ENCODE peak calls at places on chromosome 19, in ten cellular contexts. One of them, this sample, is unnamed.

GRCh38 chr19:47310819-47311218 is 1.2 kb downstream of the C5AR1 start:
- DNase-seq in chondrocyte: no peak
- DNase-seq in RWPE2: peak
- DNase-seq in mucosa of descending colon: no peak
- DNase-seq in A549: peak
- DNase-seq in astrocyte of the cerebellum: no peak
- DNase-seq in DND-41: no peak
- DNase-seq in fibroblast of lung: peak
- DNase-seq in HepG2: peak
- DNase-seq in left lung: peak
- DNase-seq in this sample: no peak

GRCh38 chr19:16153582-16154336 is 10.3 kb downstream of the HSH2D start:
- DNase-seq in chondrocyte: no peak
- DNase-seq in RWPE2: no peak
- DNase-seq in mucosa of descending colon: no peak
- DNase-seq in A549: peak
- DNase-seq in astrocyte of the cerebellum: no peak
- DNase-seq in DND-41: peak
- DNase-seq in fibroblast of lung: no peak
- DNase-seq in HepG2: no peak
- DNase-seq in left lung: no peak
- DNase-seq in this sample: no peak

GRCh38 chr19:58395220-58395978 is at the start of gene RNF225:
- DNase-seq in chondrocyte: no peak
- DNase-seq in RWPE2: peak
- DNase-seq in mucosa of descending colon: peak
- DNase-seq in A549: peak
- DNase-seq in astrocyte of the cerebellum: no peak
- DNase-seq in DND-41: peak
- DNase-seq in fibroblast of lung: no peak
- DNase-seq in HepG2: no peak
- DNase-seq in left lung: peak
- DNase-seq in this sample: no peak

GRCh38 chr19:35408284-35409171 is 37.7 kb downstream of the GPR42 start:
- DNase-seq in chondrocyte: no peak
- DNase-seq in RWPE2: peak
- DNase-seq in mucosa of descending colon: no peak
- DNase-seq in A549: no peak
- DNase-seq in astrocyte of the cerebellum: no peak
- DNase-seq in DND-41: no peak
- DNase-seq in fibroblast of lung: no peak
- DNase-seq in HepG2: no peak
- DNase-seq in left lung: no peak
- DNase-seq in this sample: no peak

GRCh38 chr19:57096640-57097361 is 23.0 kb upstream of the USP29 start:
- DNase-seq in chondrocyte: no peak
- DNase-seq in RWPE2: no peak
- DNase-seq in mucosa of descending colon: no peak
- DNase-seq in A549: no peak
- DNase-seq in astrocyte of the cerebellum: no peak
- DNase-seq in DND-41: no peak
- DNase-seq in fibroblast of lung: no peak
- DNase-seq in HepG2: peak
- DNase-seq in left lung: no peak
- DNase-seq in this sample: no peak

GRCh38 chr19:47422417-47423163 is 3.3 kb upstream of the MEIS3 start:
- DNase-seq in chondrocyte: no peak
- DNase-seq in RWPE2: no peak
- DNase-seq in mucosa of descending colon: no peak
- DNase-seq in A549: no peak
- DNase-seq in astrocyte of the cerebellum: no peak
- DNase-seq in DND-41: no peak
- DNase-seq in fibroblast of lung: no peak
- DNase-seq in HepG2: no peak
- DNase-seq in left lung: no peak
- DNase-seq in this sample: no peak

GRCh38 chr19:42122691-42123607 is 9.3 kb downstream of the POU2F2 start:
- DNase-seq in chondrocyte: no peak
- DNase-seq in RWPE2: no peak
- DNase-seq in mucosa of descending colon: no peak
- DNase-seq in A549: no peak
- DNase-seq in astrocyte of the cerebellum: no peak
- DNase-seq in DND-41: no peak
- DNase-seq in fibroblast of lung: no peak
- DNase-seq in HepG2: no peak
- DNase-seq in left lung: no peak
- DNase-seq in this sample: no peak

GRCh38 chr19:29364224-29364726 is 151.3 kb upstream of the UQCRFS1 start:
- DNase-seq in chondrocyte: no peak
- DNase-seq in RWPE2: no peak
- DNase-seq in mucosa of descending colon: no peak
- DNase-seq in A549: no peak
- DNase-seq in astrocyte of the cerebellum: no peak
- DNase-seq in DND-41: no peak
- DNase-seq in fibroblast of lung: no peak
- DNase-seq in HepG2: no peak
- DNase-seq in left lung: no peak
- DNase-seq in this sample: no peak

GRCh38 chr19:5534787-5535586 is 32.8 kb downstream of the TINCR start:
- DNase-seq in chondrocyte: no peak
- DNase-seq in RWPE2: no peak
- DNase-seq in mucosa of descending colon: no peak
- DNase-seq in A549: peak
- DNase-seq in astrocyte of the cerebellum: no peak
- DNase-seq in DND-41: peak
- DNase-seq in fibroblast of lung: peak
- DNase-seq in HepG2: no peak
- DNase-seq in left lung: no peak
- DNase-seq in this sample: no peak

GRCh38 chr19:49468746-49469447 is 5.1 kb upstream of the FLT3LG start:
- DNase-seq in chondrocyte: no peak
- DNase-seq in RWPE2: no peak
- DNase-seq in mucosa of descending colon: peak
- DNase-seq in A549: peak
- DNase-seq in astrocyte of the cerebellum: no peak
- DNase-seq in DND-41: no peak
- DNase-seq in fibroblast of lung: peak
- DNase-seq in HepG2: no peak
- DNase-seq in left lung: peak
- DNase-seq in this sample: peak

GRCh38 chr19:32224371-32225244 is 120.8 kb upstream of the ZNF507 start:
- DNase-seq in chondrocyte: no peak
- DNase-seq in RWPE2: no peak
- DNase-seq in mucosa of descending colon: peak
- DNase-seq in A549: peak
- DNase-seq in astrocyte of the cerebellum: no peak
- DNase-seq in DND-41: peak
- DNase-seq in fibroblast of lung: peak
- DNase-seq in HepG2: peak
- DNase-seq in left lung: peak
- DNase-seq in this sample: peak

GRCh38 chr19:7382694-7383093 is 34.0 kb downstream of the ARHGEF18 start:
- DNase-seq in chondrocyte: no peak
- DNase-seq in RWPE2: no peak
- DNase-seq in mucosa of descending colon: peak
- DNase-seq in A549: no peak
- DNase-seq in astrocyte of the cerebellum: no peak
- DNase-seq in DND-41: no peak
- DNase-seq in fibroblast of lung: no peak
- DNase-seq in HepG2: no peak
- DNase-seq in left lung: no peak
- DNase-seq in this sample: no peak

GRCh38 chr19:7386769-7387168 is 38.0 kb downstream of the ARHGEF18 start:
- DNase-seq in chondrocyte: no peak
- DNase-seq in RWPE2: no peak
- DNase-seq in mucosa of descending colon: no peak
- DNase-seq in A549: no peak
- DNase-seq in astrocyte of the cerebellum: no peak
- DNase-seq in DND-41: no peak
- DNase-seq in fibroblast of lung: no peak
- DNase-seq in HepG2: no peak
- DNase-seq in left lung: no peak
- DNase-seq in this sample: no peak

GRCh38 chr19:7383284-7383683 is 34.5 kb downstream of the ARHGEF18 start:
- DNase-seq in chondrocyte: no peak
- DNase-seq in RWPE2: no peak
- DNase-seq in mucosa of descending colon: no peak
- DNase-seq in A549: no peak
- DNase-seq in astrocyte of the cerebellum: no peak
- DNase-seq in DND-41: no peak
- DNase-seq in fibroblast of lung: no peak
- DNase-seq in HepG2: no peak
- DNase-seq in left lung: no peak
- DNase-seq in this sample: no peak

GRCh38 chr19:7385062-7385461 is 36.3 kb downstream of the ARHGEF18 start:
- DNase-seq in chondrocyte: no peak
- DNase-seq in RWPE2: no peak
- DNase-seq in mucosa of descending colon: no peak
- DNase-seq in A549: no peak
- DNase-seq in astrocyte of the cerebellum: no peak
- DNase-seq in DND-41: no peak
- DNase-seq in fibroblast of lung: no peak
- DNase-seq in HepG2: no peak
- DNase-seq in left lung: no peak
- DNase-seq in this sample: no peak

GRCh38 chr19:7386308-7386707 is 37.6 kb downstream of the ARHGEF18 start:
- DNase-seq in chondrocyte: no peak
- DNase-seq in RWPE2: no peak
- DNase-seq in mucosa of descending colon: no peak
- DNase-seq in A549: peak
- DNase-seq in astrocyte of the cerebellum: no peak
- DNase-seq in DND-41: no peak
- DNase-seq in fibroblast of lung: no peak
- DNase-seq in HepG2: no peak
- DNase-seq in left lung: no peak
- DNase-seq in this sample: no peak
- TF ChIP-seq CTCF in chondrocyte: peak
- TF ChIP-seq CTCF in RWPE2: peak
- TF ChIP-seq CTCF in mucosa of descending colon: no peak
- TF ChIP-seq CTCF in A549: peak
- TF ChIP-seq CTCF in astrocyte of the cerebellum: no peak
- TF ChIP-seq CTCF in DND-41: no peak
- TF ChIP-seq CTCF in fibroblast of lung: no peak
- TF ChIP-seq CTCF in HepG2: peak
- TF ChIP-seq CTCF in left lung: no peak
- TF ChIP-seq CTCF in this sample: no peak

GRCh38 chr19:38204728-38205127 is 19.3 kb downstream of the DPF1 start:
- DNase-seq in chondrocyte: no peak
- DNase-seq in RWPE2: no peak
- DNase-seq in mucosa of descending colon: no peak
- DNase-seq in A549: no peak
- DNase-seq in astrocyte of the cerebellum: no peak
- DNase-seq in DND-41: no peak
- DNase-seq in fibroblast of lung: no peak
- DNase-seq in HepG2: no peak
- DNase-seq in left lung: no peak
- DNase-seq in this sample: no peak

GRCh38 chr19:38207543-38207942 is 16.5 kb downstream of the DPF1 start:
- DNase-seq in chondrocyte: no peak
- DNase-seq in RWPE2: no peak
- DNase-seq in mucosa of descending colon: no peak
- DNase-seq in A549: no peak
- DNase-seq in astrocyte of the cerebellum: no peak
- DNase-seq in DND-41: no peak
- DNase-seq in fibroblast of lung: no peak
- DNase-seq in HepG2: no peak
- DNase-seq in left lung: no peak
- DNase-seq in this sample: no peak

GRCh38 chr19:38206006-38206745 is 17.8 kb downstream of the DPF1 start:
- DNase-seq in chondrocyte: no peak
- DNase-seq in RWPE2: no peak
- DNase-seq in mucosa of descending colon: no peak
- DNase-seq in A549: no peak
- DNase-seq in astrocyte of the cerebellum: no peak
- DNase-seq in DND-41: no peak
- DNase-seq in fibroblast of lung: no peak
- DNase-seq in HepG2: no peak
- DNase-seq in left lung: no peak
- DNase-seq in this sample: no peak

GRCh38 chr19:38208571-38208970 is 15.5 kb downstream of the DPF1 start:
- DNase-seq in chondrocyte: no peak
- DNase-seq in RWPE2: no peak
- DNase-seq in mucosa of descending colon: no peak
- DNase-seq in A549: no peak
- DNase-seq in astrocyte of the cerebellum: no peak
- DNase-seq in DND-41: no peak
- DNase-seq in fibroblast of lung: no peak
- DNase-seq in HepG2: no peak
- DNase-seq in left lung: no peak
- DNase-seq in this sample: no peak

GRCh38 chr19:38206928-38207327 is 17.1 kb downstream of the DPF1 start:
- DNase-seq in chondrocyte: no peak
- DNase-seq in RWPE2: no peak
- DNase-seq in mucosa of descending colon: no peak
- DNase-seq in A549: no peak
- DNase-seq in astrocyte of the cerebellum: no peak
- DNase-seq in DND-41: no peak
- DNase-seq in fibroblast of lung: no peak
- DNase-seq in HepG2: no peak
- DNase-seq in left lung: no peak
- DNase-seq in this sample: no peak
- TF ChIP-seq CTCF in chondrocyte: no peak
- TF ChIP-seq CTCF in RWPE2: no peak
- TF ChIP-seq CTCF in mucosa of descending colon: no peak
- TF ChIP-seq CTCF in A549: no peak
- TF ChIP-seq CTCF in astrocyte of the cerebellum: no peak
- TF ChIP-seq CTCF in DND-41: no peak
- TF ChIP-seq CTCF in fibroblast of lung: no peak
- TF ChIP-seq CTCF in HepG2: no peak
- TF ChIP-seq CTCF in left lung: no peak
- TF ChIP-seq CTCF in this sample: no peak

DNA sequence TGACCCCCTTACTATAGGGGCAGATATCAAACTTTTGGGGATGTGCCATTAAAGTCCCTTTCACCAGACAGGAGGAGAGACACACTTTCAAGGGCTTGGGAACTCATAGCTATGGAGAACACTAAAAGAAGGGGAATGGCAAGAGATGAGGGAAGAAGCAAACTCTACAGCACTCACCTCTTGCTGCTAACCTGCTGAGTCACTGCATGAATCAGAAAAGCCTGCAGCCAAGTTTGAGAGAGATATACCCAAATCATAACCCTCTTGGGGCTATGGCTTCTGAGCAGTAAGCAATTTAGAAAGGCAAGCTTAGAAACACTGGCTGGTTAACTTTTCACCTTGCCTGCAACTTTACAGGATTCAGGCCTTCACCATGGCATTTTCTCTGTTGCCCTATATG is 1028.0 kb downstream of the UQCRFS1 start:
- DNase-seq in chondrocyte: no peak
- DNase-seq in RWPE2: no peak
- DNase-seq in mucosa of descending colon: no peak
- DNase-seq in A549: peak
- DNase-seq in astrocyte of the cerebellum: peak
- DNase-seq in DND-41: no peak
- DNase-seq in fibroblast of lung: no peak
- DNase-seq in HepG2: no peak
- DNase-seq in left lung: no peak
- DNase-seq in this sample: no peak
- TF ChIP-seq CTCF in chondrocyte: no peak
- TF ChIP-seq CTCF in RWPE2: no peak
- TF ChIP-seq CTCF in mucosa of descending colon: no peak
- TF ChIP-seq CTCF in A549: no peak
- TF ChIP-seq CTCF in astrocyte of the cerebellum: no peak
- TF ChIP-seq CTCF in DND-41: no peak
- TF ChIP-seq CTCF in fibroblast of lung: no peak
- TF ChIP-seq CTCF in HepG2: no peak
- TF ChIP-seq CTCF in left lung: no peak
- TF ChIP-seq CTCF in this sample: no peak

GRCh38 chr19:1113278-1113985 is 9.6 kb downstream of the GPX4 start:
- DNase-seq in chondrocyte: no peak
- DNase-seq in RWPE2: peak
- DNase-seq in mucosa of descending colon: peak
- DNase-seq in A549: peak
- DNase-seq in astrocyte of the cerebellum: peak
- DNase-seq in DND-41: peak
- DNase-seq in fibroblast of lung: peak
- DNase-seq in HepG2: peak
- DNase-seq in left lung: peak
- DNase-seq in this sample: peak
- TF ChIP-seq CTCF in chondrocyte: peak
- TF ChIP-seq CTCF in RWPE2: peak
- TF ChIP-seq CTCF in mucosa of descending colon: peak
- TF ChIP-seq CTCF in A549: peak
- TF ChIP-seq CTCF in astrocyte of the cerebellum: peak
- TF ChIP-seq CTCF in DND-41: peak
- TF ChIP-seq CTCF in fibroblast of lung: peak
- TF ChIP-seq CTCF in HepG2: peak
- TF ChIP-seq CTCF in left lung: peak
- TF ChIP-seq CTCF in this sample: peak